ENCODE peak calls at places on chromosomes 7 and 10, in ten cellular contexts. One of them, this sample, is unnamed.

GRCh38 chr7:74038194-74038961 is 10.4 kb downstream of the ELN start:
- DNase-seq in left ventricle myocardium inferior: peak; percentile 69
- DNase-seq in sigmoid colon: peak; percentile 91
- DNase-seq in MM.1S: no peak
- DNase-seq in A549: no peak
- DNase-seq in SJCRH30: no peak
- DNase-seq in NT2/D1: no peak
- DNase-seq in uterus: peak; percentile 74
- DNase-seq in CD4-positive, alpha-beta memory T cell: no peak
- DNase-seq in endothelial cell of umbilical vein: no peak
- DNase-seq in this sample: no peak

GRCh38 chr7:129741011-129741410 is 129.5 kb downstream of the NRF1 start:
- DNase-seq in NT2/D1: no peak
- DNase-seq in MM.1S: no peak
- DNase-seq in uterus: no peak
- DNase-seq in endothelial cell of umbilical vein: no peak
- DNase-seq in A549: no peak
- DNase-seq in left ventricle myocardium inferior: no peak
- DNase-seq in sigmoid colon: no peak
- DNase-seq in CD4-positive, alpha-beta memory T cell: no peak
- DNase-seq in SJCRH30: no peak
- DNase-seq in this sample: no peak

GRCh38 chr10:73649876-73650536 is 5.8 kb downstream of the SYNPO2L start:
- DNase-seq in CD4-positive, alpha-beta memory T cell: no peak
- DNase-seq in A549: no peak
- DNase-seq in NT2/D1: no peak
- DNase-seq in MM.1S: no peak
- DNase-seq in uterus: no peak
- DNase-seq in endothelial cell of umbilical vein: no peak
- DNase-seq in left ventricle myocardium inferior: peak; percentile 40
- DNase-seq in sigmoid colon: no peak
- DNase-seq in SJCRH30: peak; percentile 52
- DNase-seq in this sample: no peak

GRCh38 chr10:78634389-78634815 is 434.4 kb upstream of the ZMIZ1 start:
- DNase-seq in uterus: peak; percentile 52
- DNase-seq in CD4-positive, alpha-beta memory T cell: no peak
- DNase-seq in left ventricle myocardium inferior: no peak
- DNase-seq in NT2/D1: peak; percentile 42
- DNase-seq in A549: no peak
- DNase-seq in sigmoid colon: no peak
- DNase-seq in MM.1S: no peak
- DNase-seq in endothelial cell of umbilical vein: no peak
- DNase-seq in SJCRH30: no peak
- DNase-seq in this sample: no peak

GRCh38 chr10:112815238-112816032 is 134.6 kb upstream of the TCF7L2 start:
- DNase-seq in A549: peak; percentile 13
- DNase-seq in NT2/D1: no peak
- DNase-seq in sigmoid colon: no peak
- DNase-seq in uterus: no peak
- DNase-seq in MM.1S: no peak
- DNase-seq in left ventricle myocardium inferior: no peak
- DNase-seq in endothelial cell of umbilical vein: peak; percentile 56
- DNase-seq in SJCRH30: no peak
- DNase-seq in CD4-positive, alpha-beta memory T cell: no peak
- DNase-seq in this sample: no peak

GRCh38 chr7:41029072-41029492 is 673.8 kb downstream of the INHBA start:
- DNase-seq in uterus: no peak
- DNase-seq in endothelial cell of umbilical vein: no peak
- DNase-seq in MM.1S: no peak
- DNase-seq in SJCRH30: no peak
- DNase-seq in NT2/D1: no peak
- DNase-seq in CD4-positive, alpha-beta memory T cell: no peak
- DNase-seq in A549: peak; percentile 62
- DNase-seq in sigmoid colon: no peak
- DNase-seq in left ventricle myocardium inferior: no peak
- DNase-seq in this sample: no peak

GRCh38 chr7:6655636-6656385 is 18.7 kb downstream of the ZNF316 start:
- DNase-seq in left ventricle myocardium inferior: no peak
- DNase-seq in endothelial cell of umbilical vein: no peak
- DNase-seq in MM.1S: no peak
- DNase-seq in A549: no peak
- DNase-seq in sigmoid colon: peak; percentile 60
- DNase-seq in CD4-positive, alpha-beta memory T cell: no peak
- DNase-seq in SJCRH30: no peak
- DNase-seq in NT2/D1: no peak
- DNase-seq in uterus: no peak
- DNase-seq in this sample: no peak

GRCh38 chr10:70191906-70192305 is 21.6 kb upstream of the SAR1A start:
- DNase-seq in CD4-positive, alpha-beta memory T cell: no peak
- DNase-seq in NT2/D1: no peak
- DNase-seq in endothelial cell of umbilical vein: no peak
- DNase-seq in sigmoid colon: no peak
- DNase-seq in MM.1S: no peak
- DNase-seq in uterus: no peak
- DNase-seq in A549: no peak
- DNase-seq in SJCRH30: no peak
- DNase-seq in left ventricle myocardium inferior: no peak
- DNase-seq in this sample: no peak

GRCh38 chr7:46320956-46321355 is 399.9 kb upstream of the IGFBP3 start:
- DNase-seq in NT2/D1: no peak
- DNase-seq in sigmoid colon: no peak
- DNase-seq in left ventricle myocardium inferior: no peak
- DNase-seq in CD4-positive, alpha-beta memory T cell: no peak
- DNase-seq in MM.1S: no peak
- DNase-seq in endothelial cell of umbilical vein: no peak
- DNase-seq in A549: no peak
- DNase-seq in SJCRH30: no peak
- DNase-seq in uterus: no peak
- DNase-seq in this sample: no peak

GRCh38 chr7:83976302-83976701 is 218.3 kb downstream of the SEMA3A start:
- DNase-seq in sigmoid colon: no peak
- DNase-seq in SJCRH30: peak; percentile 5
- DNase-seq in CD4-positive, alpha-beta memory T cell: no peak
- DNase-seq in NT2/D1: no peak
- DNase-seq in A549: peak; percentile 35
- DNase-seq in uterus: no peak
- DNase-seq in endothelial cell of umbilical vein: peak; percentile 55
- DNase-seq in MM.1S: peak; percentile 56
- DNase-seq in left ventricle myocardium inferior: no peak
- DNase-seq in this sample: peak; percentile 24

GRCh38 chr10:69684020-69684980 is 54.3 kb downstream of the FAM241B start:
- DNase-seq in A549: no peak
- DNase-seq in NT2/D1: no peak
- DNase-seq in left ventricle myocardium inferior: peak; percentile 44
- DNase-seq in CD4-positive, alpha-beta memory T cell: no peak
- DNase-seq in sigmoid colon: peak; percentile 70
- DNase-seq in endothelial cell of umbilical vein: peak; percentile 42
- DNase-seq in SJCRH30: no peak
- DNase-seq in uterus: peak; percentile 60
- DNase-seq in MM.1S: no peak
- DNase-seq in this sample: no peak

GRCh38 chr7:99390941-99391602 is 16.5 kb downstream of the ARPC1B start:
- DNase-seq in SJCRH30: no peak
- DNase-seq in sigmoid colon: no peak
- DNase-seq in uterus: no peak
- DNase-seq in NT2/D1: no peak
- DNase-seq in A549: no peak
- DNase-seq in endothelial cell of umbilical vein: no peak
- DNase-seq in left ventricle myocardium inferior: no peak
- DNase-seq in MM.1S: no peak
- DNase-seq in CD4-positive, alpha-beta memory T cell: no peak
- DNase-seq in this sample: no peak

GRCh38 chr7:45088146-45088701 is 545 bp downstream of the NACAD start:
- DNase-seq in NT2/D1: no peak
- DNase-seq in MM.1S: no peak
- DNase-seq in SJCRH30: no peak
- DNase-seq in uterus: no peak
- DNase-seq in left ventricle myocardium inferior: no peak
- DNase-seq in A549: no peak
- DNase-seq in endothelial cell of umbilical vein: no peak
- DNase-seq in CD4-positive, alpha-beta memory T cell: no peak
- DNase-seq in sigmoid colon: peak; percentile 65
- DNase-seq in this sample: no peak

GRCh38 chr10:4545077-4545476 is 280.9 kb upstream of the AKR1E2 start:
- DNase-seq in endothelial cell of umbilical vein: no peak
- DNase-seq in A549: no peak
- DNase-seq in uterus: no peak
- DNase-seq in NT2/D1: no peak
- DNase-seq in MM.1S: no peak
- DNase-seq in CD4-positive, alpha-beta memory T cell: no peak
- DNase-seq in left ventricle myocardium inferior: no peak
- DNase-seq in sigmoid colon: no peak
- DNase-seq in SJCRH30: no peak
- DNase-seq in this sample: no peak

GRCh38 chr7:8389898-8390642 is 43.3 kb upstream of the NXPH1 start:
- DNase-seq in sigmoid colon: no peak
- DNase-seq in uterus: no peak
- DNase-seq in CD4-positive, alpha-beta memory T cell: no peak
- DNase-seq in NT2/D1: peak; percentile 49
- DNase-seq in MM.1S: no peak
- DNase-seq in left ventricle myocardium inferior: no peak
- DNase-seq in endothelial cell of umbilical vein: no peak
- DNase-seq in A549: peak; percentile 23
- DNase-seq in SJCRH30: peak; percentile 21
- DNase-seq in this sample: no peak

GRCh38 chr7:157854066-157854891 is 517.5 kb downstream of the DNAJB6 start:
- DNase-seq in MM.1S: no peak
- DNase-seq in uterus: no peak
- DNase-seq in NT2/D1: no peak
- DNase-seq in sigmoid colon: peak; percentile 82
- DNase-seq in CD4-positive, alpha-beta memory T cell: no peak
- DNase-seq in A549: no peak
- DNase-seq in left ventricle myocardium inferior: peak; percentile 62
- DNase-seq in SJCRH30: no peak
- DNase-seq in endothelial cell of umbilical vein: no peak
- DNase-seq in this sample: no peak

GRCh38 chr7:130927564-130927963 is 193.6 kb upstream of the KLF14 start:
- DNase-seq in SJCRH30: no peak
- DNase-seq in CD4-positive, alpha-beta memory T cell: peak; percentile 21
- DNase-seq in endothelial cell of umbilical vein: no peak
- DNase-seq in NT2/D1: no peak
- DNase-seq in sigmoid colon: no peak
- DNase-seq in left ventricle myocardium inferior: no peak
- DNase-seq in MM.1S: no peak
- DNase-seq in A549: no peak
- DNase-seq in uterus: no peak
- DNase-seq in this sample: no peak

DNA sequence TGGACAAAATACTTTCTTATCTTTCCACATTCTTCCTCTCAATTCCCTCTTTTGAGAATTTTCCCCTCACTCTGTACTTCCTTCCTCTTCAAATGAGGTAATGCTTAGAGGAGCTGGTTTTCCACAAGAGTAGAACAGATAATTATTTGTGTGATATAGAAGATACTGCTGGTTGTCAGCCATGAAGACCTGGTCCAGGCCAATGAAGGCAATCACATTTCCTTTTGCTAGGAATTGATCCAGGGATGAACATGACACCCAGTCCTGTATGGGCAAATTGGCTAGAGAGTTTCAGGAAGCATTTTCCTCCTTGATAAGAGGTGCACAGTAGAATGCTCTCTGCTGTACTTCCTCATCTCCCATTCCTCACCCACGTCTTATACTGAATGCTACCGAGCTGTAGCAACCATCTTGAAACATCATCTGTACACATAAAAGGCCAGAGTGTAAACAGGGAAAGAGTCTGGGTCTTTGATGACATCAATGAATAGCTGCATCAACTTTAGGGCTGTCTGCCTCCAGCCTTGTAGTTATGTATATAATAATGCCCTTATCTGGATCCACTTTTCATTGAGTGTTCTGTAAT is 103.8 kb downstream of the CDK6 start:
- DNase-seq in MM.1S: no peak
- DNase-seq in SJCRH30: no peak
- DNase-seq in endothelial cell of umbilical vein: peak; percentile 42
- DNase-seq in NT2/D1: no peak
- DNase-seq in left ventricle myocardium inferior: no peak
- DNase-seq in A549: no peak
- DNase-seq in CD4-positive, alpha-beta memory T cell: no peak
- DNase-seq in sigmoid colon: no peak
- DNase-seq in uterus: no peak
- DNase-seq in this sample: no peak
- H3K4me1 ChIP-seq in MM.1S: peaks cover 51% of the 10 kb centered on the region
- H3K4me1 ChIP-seq in SJCRH30: no peaks in the 10 kb centered on the region
- H3K4me1 ChIP-seq in endothelial cell of umbilical vein: peaks cover 22% of the 10 kb centered on the region
- H3K4me1 ChIP-seq in NT2/D1: no peaks in the 10 kb centered on the region
- H3K4me1 ChIP-seq in left ventricle myocardium inferior: peaks cover 27% of the 10 kb centered on the region
- H3K4me1 ChIP-seq in A549: peaks cover 25% of the 10 kb centered on the region
- H3K4me1 ChIP-seq in CD4-positive, alpha-beta memory T cell: no peaks in the 10 kb centered on the region
- H3K4me1 ChIP-seq in sigmoid colon: no peaks in the 10 kb centered on the region
- H3K4me1 ChIP-seq in uterus: no peaks in the 10 kb centered on the region
- H3K4me1 ChIP-seq in this sample: peaks cover 20% of the 10 kb centered on the region

GRCh38 chr7:28347462-28347861 is 64.9 kb upstream of the CREB5 start:
- DNase-seq in endothelial cell of umbilical vein: no peak
- DNase-seq in SJCRH30: no peak
- DNase-seq in A549: no peak
- DNase-seq in NT2/D1: no peak
- DNase-seq in CD4-positive, alpha-beta memory T cell: no peak
- DNase-seq in uterus: no peak
- DNase-seq in sigmoid colon: no peak
- DNase-seq in MM.1S: no peak
- DNase-seq in left ventricle myocardium inferior: no peak
- DNase-seq in this sample: no peak
- H3K4me3 ChIP-seq in endothelial cell of umbilical vein: no peak overlapping the region
- H3K4me3 ChIP-seq in SJCRH30: no peak overlapping the region
- H3K4me3 ChIP-seq in A549: no peak overlapping the region
- H3K4me3 ChIP-seq in NT2/D1: no peak overlapping the region
- H3K4me3 ChIP-seq in CD4-positive, alpha-beta memory T cell: no peak overlapping the region
- H3K4me3 ChIP-seq in uterus: no peak overlapping the region
- H3K4me3 ChIP-seq in sigmoid colon: no peak overlapping the region
- H3K4me3 ChIP-seq in MM.1S: no peak overlapping the region
- H3K4me3 ChIP-seq in left ventricle myocardium inferior: no peak overlapping the region
- H3K4me3 ChIP-seq in this sample: no peak overlapping the region

DNA sequence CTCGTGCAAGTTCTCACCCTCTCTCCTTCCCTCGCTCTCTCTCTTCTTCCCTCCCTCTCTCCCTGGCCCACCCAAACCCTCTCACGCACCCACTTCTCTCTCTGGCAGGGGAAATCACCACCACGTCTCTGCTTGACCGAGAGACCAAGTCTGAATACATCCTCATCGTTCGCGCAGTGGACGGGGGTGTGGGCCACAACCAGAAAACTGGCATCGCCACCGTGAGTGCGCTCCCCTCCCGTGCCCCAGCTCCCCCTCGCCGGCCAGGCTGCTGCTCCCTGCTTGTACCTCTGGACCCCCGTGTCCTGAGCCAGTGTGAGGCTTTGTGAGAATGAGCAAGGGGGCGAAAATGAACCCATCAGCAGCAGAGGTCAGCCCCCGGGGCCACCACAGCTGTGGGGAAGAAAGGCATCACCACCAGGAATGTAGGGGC is 25.5 kb downstream of the C10orf105 start:
- DNase-seq in CD4-positive, alpha-beta memory T cell: peak; percentile 30
- DNase-seq in sigmoid colon: no peak
- DNase-seq in NT2/D1: no peak
- DNase-seq in A549: no peak
- DNase-seq in MM.1S: no peak
- DNase-seq in uterus: no peak
- DNase-seq in SJCRH30: no peak
- DNase-seq in endothelial cell of umbilical vein: no peak
- DNase-seq in left ventricle myocardium inferior: no peak
- DNase-seq in this sample: no peak
- H3K4me1 ChIP-seq in CD4-positive, alpha-beta memory T cell: peaks cover 48% of the 10 kb centered on the region
- H3K4me1 ChIP-seq in sigmoid colon: no peaks in the 10 kb centered on the region
- H3K4me1 ChIP-seq in NT2/D1: peaks cover 12% of the 10 kb centered on the region
- H3K4me1 ChIP-seq in A549: peaks cover 12% of the 10 kb centered on the region
- H3K4me1 ChIP-seq in MM.1S: peaks cover 14% of the 10 kb centered on the region
- H3K4me1 ChIP-seq in uterus: no peaks in the 10 kb centered on the region
- H3K4me1 ChIP-seq in SJCRH30: no peaks in the 10 kb centered on the region
- H3K4me1 ChIP-seq in endothelial cell of umbilical vein: peaks cover 24% of the 10 kb centered on the region
- H3K4me1 ChIP-seq in left ventricle myocardium inferior: peaks cover 47% of the 10 kb centered on the region
- H3K4me1 ChIP-seq in this sample: no peaks in the 10 kb centered on the region

GRCh38 chr10:31929260-31929985 is 792 bp upstream of the ARHGAP12 start:
- DNase-seq in CD4-positive, alpha-beta memory T cell: peak; percentile 46
- DNase-seq in A549: peak; percentile 64
- DNase-seq in endothelial cell of umbilical vein: peak; percentile 62
- DNase-seq in sigmoid colon: peak; percentile 85
- DNase-seq in SJCRH30: peak; percentile 32
- DNase-seq in MM.1S: peak; percentile 48
- DNase-seq in left ventricle myocardium inferior: peak; percentile 58
- DNase-seq in uterus: peak; percentile 55
- DNase-seq in NT2/D1: no peak
- DNase-seq in this sample: peak; percentile 61
- H3K4me3 ChIP-seq in CD4-positive, alpha-beta memory T cell: peak overlapping the region; percentile 57
- H3K4me3 ChIP-seq in A549: peak overlapping the region; percentile 91
- H3K4me3 ChIP-seq in endothelial cell of umbilical vein: peak overlapping the region; percentile 90
- H3K4me3 ChIP-seq in sigmoid colon: peak overlapping the region; percentile 92
- H3K4me3 ChIP-seq in SJCRH30: peak overlapping the region; percentile 98
- H3K4me3 ChIP-seq in MM.1S: peak overlapping the region; percentile 90
- H3K4me3 ChIP-seq in left ventricle myocardium inferior: peak overlapping the region; percentile 83
- H3K4me3 ChIP-seq in uterus: peak overlapping the region; percentile 75
- H3K4me3 ChIP-seq in NT2/D1: peak overlapping the region; percentile 78
- H3K4me3 ChIP-seq in this sample: peak overlapping the region; percentile 83

This sample was measured in HAP-1.